ENCODE peak calls at places on chromosomes 4 and X, in eight cellular contexts. U, O, Z, T, L, G, B and I are unnamed samples.

GRCh38 chr4:171876636-171877035 is 63.4 kb downstream of the GALNTL6 start:
- DNase-seq in B (no peak), Z (no peak), G (no peak), T (no peak), L (no peak), U (no peak), O (no peak), I (no peak)

GRCh38 chr4:1399508-1400190 is 6.6 kb downstream of the NKX1-1 start:
- DNase-seq in O (no peak), U (no peak), Z (no peak), B (no peak), G (peak), T (no peak), L (no peak), I (no peak)

GRCh38 chr4:176791591-176792347 is 953 bp downstream of the VEGFC start:
- DNase-seq in T (peak), U (peak), O (peak), G (peak), L (peak), Z (no peak), B (no peak), I (peak)

GRCh38 chrX:75301060-75301459 is 27.2 kb downstream of the UPRT start:
- DNase-seq in U (no peak), T (peak), O (no peak), G (peak), Z (no peak), L (peak), B (no peak), I (peak)

GRCh38 chr4:158094413-158095110 is 78.3 kb downstream of the GASK1B start:
- DNase-seq in U (no peak), B (no peak), L (peak), Z (no peak), O (peak), G (no peak), T (peak), I (peak)

GRCh38 chrX:73581002-73581628 is 18.1 kb downstream of the CHIC1 start:
- DNase-seq in U (no peak), L (no peak), B (no peak), G (no peak), Z (no peak), O (no peak), T (no peak), I (peak)

GRCh38 chr4:154614306-154614705 is 1.9 kb upstream of the FGG start:
- DNase-seq in L (no peak), O (no peak), B (no peak), G (no peak), T (no peak), Z (no peak), U (no peak), I (no peak)

GRCh38 chr4:121614136-121614535 is 82.6 kb downstream of the ANXA5 start:
- DNase-seq in Z (no peak), G (no peak), L (no peak), T (no peak), U (no peak), B (no peak), O (no peak), I (no peak)

GRCh38 chrX:68139791-68140190 is 293.5 kb downstream of the OPHN1 start:
- DNase-seq in O (no peak), G (no peak), U (no peak), L (peak), B (no peak), Z (no peak), T (no peak), I (no peak)

GRCh38 chr4:170138580-170139194 is 48.9 kb upstream of the AADAT start:
- DNase-seq in T (peak), L (peak), Z (peak), G (peak), U (peak), B (peak), O (peak), I (peak)

GRCh38 chrX:40318796-40319195 is 221.0 kb upstream of the BCOR start:
- DNase-seq in T (no peak), G (no peak), U (no peak), O (no peak), L (no peak), Z (no peak), B (no peak), I (no peak)

GRCh38 chrX:4182010-4182806 is 468.8 kb upstream of the PRKX start:
- DNase-seq in L (no peak), O (no peak), G (no peak), Z (no peak), B (no peak), U (no peak), T (no peak), I (no peak)

GRCh38 chr4:60868232-60868960 is 331.7 kb upstream of the ADGRL3 start:
- DNase-seq in B (no peak), Z (no peak), T (no peak), U (no peak), L (no peak), G (no peak), O (no peak), I (no peak)

GRCh38 chr4:44727471-44727870 is 1.1 kb upstream of the GNPDA2 start:
- DNase-seq in B (no peak), G (no peak), L (no peak), U (no peak), T (no peak), Z (no peak), O (no peak), I (no peak)
- H3K4me3 ChIP-seq in B (no peak), G (peak), L (no peak), U (no peak), T (no peak), Z (no peak), O (no peak), I (no peak)

GRCh38 chr4:104971458-104971857 is 175.2 kb upstream of the TET2 start:
- DNase-seq in O (peak), B (no peak), U (no peak), Z (no peak), T (no peak), G (no peak), L (no peak), I (no peak)

GRCh38 chr4:104969394-104970066 is 177.1 kb upstream of the TET2 start:
- DNase-seq in G (no peak), U (no peak), Z (no peak), T (no peak), O (peak), L (peak), B (no peak), I (no peak)

GRCh38 chr4:104964387-104965175 is 182.1 kb upstream of the TET2 start:
- DNase-seq in G (no peak), Z (no peak), L (no peak), U (no peak), O (no peak), T (no peak), B (no peak), I (no peak)

GRCh38 chr4:104966349-104967033 is 180.2 kb upstream of the TET2 start:
- DNase-seq in O (peak), G (no peak), B (no peak), T (no peak), L (peak), Z (no peak), U (no peak), I (no peak)

GRCh38 chr4:104967034-104967401 is 179.7 kb upstream of the TET2 start:
- DNase-seq in O (peak), B (no peak), U (no peak), G (no peak), Z (no peak), L (no peak), T (no peak), I (no peak)
- H3K4me3 ChIP-seq in O (no peak), B (no peak), U (no peak), G (no peak), Z (no peak), L (no peak), T (no peak), I (no peak)

GRCh38 chr4:122797405-122798094 is 29.1 kb upstream of the FGF2 start:
- DNase-seq in U (no peak), G (no peak), O (no peak), B (no peak), T (no peak), Z (no peak), L (no peak), I (no peak)
- H3K4me3 ChIP-seq in U (peak), G (peak), O (no peak), B (no peak), T (peak), Z (no peak), L (no peak), I (no peak)

GRCh38 chrX:1502241-1502640 is 34.7 kb downstream of the P2RY8 start:
- DNase-seq in T (no peak), O (no peak), Z (peak), G (peak), U (no peak), L (no peak), B (no peak), I (no peak)
- H3K4me3 ChIP-seq in T (no peak), O (no peak), Z (no peak), G (no peak), U (no peak), L (no peak), B (no peak), I (no peak)

DNA sequence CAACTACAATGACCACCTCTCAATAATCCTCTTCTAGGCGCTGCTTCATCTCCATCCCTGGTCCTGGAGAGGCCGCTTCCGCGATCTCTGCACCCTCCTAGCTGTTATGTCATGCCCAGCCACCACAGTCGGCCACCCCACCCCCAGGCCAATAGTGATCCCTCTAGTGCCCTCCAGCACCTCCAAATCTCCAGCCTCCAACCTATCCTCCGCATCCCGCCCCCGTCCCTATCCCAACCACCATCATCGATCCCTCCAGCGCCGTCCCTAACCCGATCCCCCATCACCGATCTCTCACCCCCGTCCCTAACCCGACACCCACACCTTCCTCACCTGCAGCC is 856 bp downstream of the NKRF start:
- DNase-seq in U (peak), G (no peak), T (no peak), L (no peak), B (peak), Z (peak), O (peak), I (peak)
- H3K4me3 ChIP-seq in U (peak), G (peak), T (peak), L (peak), B (peak), Z (peak), O (peak), I (peak)

GRCh38 chrX:154048398-154048797 is 28.7 kb upstream of the IRAK1 start:
- DNase-seq in Z (no peak), T (no peak), L (no peak), G (no peak), B (no peak), O (no peak), U (no peak), I (no peak)

GRCh38 chrX:154049209-154050112 is 29.8 kb upstream of the IRAK1 start:
- DNase-seq in T (no peak), Z (no peak), G (no peak), B (no peak), L (peak), O (no peak), U (no peak), I (no peak)

GRCh38 chrX:154044045-154044444 is 24.3 kb upstream of the IRAK1 start:
- DNase-seq in G (no peak), L (no peak), U (no peak), Z (no peak), B (no peak), O (no peak), T (no peak), I (no peak)

GRCh38 chrX:154047266-154047665 is 27.6 kb upstream of the IRAK1 start:
- DNase-seq in B (no peak), U (no peak), G (no peak), O (no peak), Z (no peak), T (peak), L (peak), I (peak)

DNA sequence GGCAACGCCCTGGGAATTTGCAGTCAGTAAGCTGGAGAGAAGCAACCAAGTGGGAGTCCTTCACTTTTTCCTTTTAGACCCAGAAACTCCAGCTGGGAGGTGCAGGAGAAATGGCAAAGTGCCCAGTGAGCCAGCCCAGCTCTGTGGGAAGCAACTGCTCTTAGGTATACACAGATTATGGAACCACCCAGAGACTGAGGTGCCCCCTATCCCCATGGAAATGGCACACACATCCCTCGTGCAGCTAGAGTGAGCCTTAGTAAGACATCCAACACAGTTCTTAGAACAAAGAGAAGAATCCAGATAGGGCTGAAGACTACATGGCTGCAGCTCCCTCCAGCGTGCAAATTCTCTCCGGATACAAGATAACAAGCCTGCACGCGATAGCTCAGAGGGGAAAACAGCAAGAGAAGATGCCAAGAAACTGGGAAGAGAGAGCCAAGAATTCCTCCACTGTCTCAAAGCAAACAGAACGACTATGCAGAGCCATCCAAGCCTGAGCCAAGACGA is 26.6 kb upstream of the IRAK1 start:
- DNase-seq in U (no peak), T (peak), O (peak), B (no peak), Z (no peak), L (peak), G (no peak), I (peak)
- H3K4me3 ChIP-seq in U (no peak), T (peak), O (no peak), B (no peak), Z (no peak), L (no peak), G (no peak), I (no peak)

GRCh38 chr4:54660145-54660535 is 2.4 kb downstream of the KIT start:
- DNase-seq in L (no peak), Z (no peak), U (no peak), B (no peak), T (no peak), O (peak), G (no peak), I (no peak)

GRCh38 chr4:54657556-54658313 is at the start of gene KIT:
- DNase-seq in G (peak), U (no peak), L (no peak), B (peak), Z (peak), T (peak), O (no peak), I (peak)

GRCh38 chr4:54657194-54657555 is 582 bp upstream of the KIT start:
- DNase-seq in B (no peak), O (no peak), U (no peak), L (no peak), G (no peak), Z (no peak), T (no peak), I (no peak)

GRCh38 chr4:54659213-54660144 is 1.7 kb downstream of the KIT start:
- DNase-seq in Z (no peak), O (no peak), U (no peak), L (peak), T (peak), G (no peak), B (no peak), I (peak)

DNA sequence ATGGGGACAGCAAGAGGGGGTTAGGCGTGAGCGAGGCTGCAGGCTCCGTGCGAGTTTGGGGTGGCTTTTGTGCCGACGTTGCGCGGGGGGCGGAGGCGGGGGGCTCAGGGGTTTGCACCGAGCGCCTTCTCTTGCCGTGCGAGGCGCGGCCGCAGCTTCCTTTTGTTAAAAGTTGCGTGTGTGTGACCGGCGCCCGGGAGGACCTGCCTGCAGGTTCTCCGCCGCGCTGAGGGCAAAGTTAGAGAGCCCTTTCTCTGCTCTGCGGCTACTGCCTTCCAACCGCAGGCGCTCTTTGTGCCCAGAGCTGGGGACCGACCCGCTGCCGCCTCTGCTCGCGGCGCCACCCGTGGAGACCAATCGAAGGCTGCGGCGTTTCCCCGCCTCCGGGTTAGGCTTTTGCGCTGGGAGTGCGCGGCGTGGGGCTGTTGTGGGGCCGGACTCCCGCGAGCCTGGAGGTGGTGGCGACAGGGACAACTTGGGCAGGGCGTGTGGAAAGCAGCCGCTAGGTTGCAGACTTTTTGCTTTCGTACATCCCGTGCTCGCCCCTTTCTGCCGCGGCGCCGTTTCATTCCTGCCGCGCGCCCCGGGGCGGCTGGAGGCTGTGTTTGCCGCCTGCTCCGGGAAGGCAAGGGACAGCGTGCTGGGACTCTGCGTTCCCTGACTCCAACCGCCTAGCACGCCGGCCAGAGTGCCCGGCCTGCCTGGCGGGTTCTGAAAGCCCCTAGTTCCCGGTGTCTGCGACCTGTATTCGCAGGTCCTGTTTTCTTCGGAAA is 750 bp downstream of the KIT start:
- DNase-seq in L (peak), Z (peak), U (peak), O (no peak), T (peak), B (peak), G (peak), I (peak)
- H3K4me3 ChIP-seq in L (peak), Z (peak), U (peak), O (peak), T (peak), B (peak), G (peak), I (peak)

DNA sequence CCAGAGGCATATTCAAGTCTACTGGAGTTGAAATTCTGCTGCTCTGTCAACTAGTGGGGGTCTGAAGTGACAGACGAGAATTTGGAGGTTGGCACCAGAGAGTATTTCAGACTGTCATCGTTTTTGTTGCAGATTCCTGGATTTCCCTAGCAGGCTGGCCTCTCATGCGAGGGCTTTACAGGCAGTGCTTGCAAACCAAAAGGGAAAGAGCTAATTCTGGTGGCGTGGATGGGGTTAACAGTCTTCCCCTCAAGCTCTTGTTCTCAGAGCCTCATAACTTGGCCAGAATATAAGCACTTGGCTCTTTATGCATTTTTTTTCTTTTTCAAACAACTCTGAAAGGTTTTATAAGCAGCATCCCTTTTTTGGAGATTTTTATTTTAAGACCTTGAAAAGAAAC is at the start of gene SPARCL1:
- DNase-seq in G (peak), U (no peak), Z (no peak), L (peak), B (no peak), T (no peak), O (no peak), I (no peak)
- H3K4me3 ChIP-seq in G (peak), U (no peak), Z (peak), L (no peak), B (no peak), T (peak), O (no peak), I (no peak)